ENCODE peak calls at places on chromosomes 16 and 17, in ten cellular contexts. G, X, T, P, D, M, I, N, Z and U are unnamed samples.
A peak's percentile ranks its signal among the peaks of the same experiment; 100 is the strongest.

GRCh38 chr17:63665527-63666214 is 34.3 kb downstream of the LIMD2 start:
- ATAC-seq in G (no peak), X (peak; percentile 62), T (no peak), P (peak; percentile 17), D (peak; percentile 10), M (no peak), I (peak; percentile 64), N (no peak), Z (peak; percentile 29), U (peak; percentile 34)

GRCh38 chr17:73304438-73304837 is 7.4 kb downstream of the CDC42EP4 start:
- ATAC-seq in G (no peak), X (peak; percentile 10), T (no peak), P (no peak), D (no peak), M (no peak), I (no peak), N (no peak), Z (no peak), U (peak; percentile 0)

GRCh38 chr16:29678691-29679267 is at the start of gene QPRT:
- ATAC-seq in G (no peak), X (peak; percentile 77), T (peak; percentile 33), P (peak; percentile 21), D (no peak), M (no peak), I (peak; percentile 36), N (peak; percentile 87), Z (no peak), U (peak; percentile 44)

GRCh38 chr16:23896832-23897821 is 61.3 kb downstream of the PRKCB start:
- ATAC-seq in G (peak; percentile 20), X (no peak), T (no peak), P (peak; percentile 45), D (peak; percentile 69), M (no peak), I (no peak), N (no peak), Z (peak; percentile 69), U (no peak)

GRCh38 chr17:57084361-57084801 is 665 bp upstream of the AKAP1 start:
- ATAC-seq in G (no peak), X (peak; percentile 62), T (peak; percentile 35), P (peak; percentile 16), D (no peak), M (peak; percentile 40), I (no peak), N (peak; percentile 41), Z (peak; percentile 10), U (peak; percentile 2)

GRCh38 chr16:79163666-79164377 is 436.7 kb downstream of the MAF start:
- ATAC-seq in G (no peak), X (peak; percentile 70), T (no peak), P (no peak), D (no peak), M (no peak), I (no peak), N (no peak), Z (no peak), U (no peak)

GRCh38 chr16:66996324-66996982 is 8.1 kb downstream of the CES4A start:
- ATAC-seq in G (no peak), X (peak; percentile 94), T (peak; percentile 50), P (no peak), D (no peak), M (no peak), I (peak; percentile 61), N (no peak), Z (no peak), U (peak; percentile 92)

GRCh38 chr17:64219571-64219970 is 43.5 kb downstream of the TEX2 start:
- ATAC-seq in G (no peak), X (no peak), T (no peak), P (no peak), D (no peak), M (no peak), I (no peak), N (no peak), Z (no peak), U (peak; percentile 55)

GRCh38 chr16:3187798-3188674 is at the start of gene OR1F1:
- ATAC-seq in G (peak; percentile 78), X (no peak), T (peak; percentile 35), P (peak; percentile 37), D (peak; percentile 68), M (peak; percentile 68), I (no peak), N (peak; percentile 35), Z (peak; percentile 73), U (no peak)

GRCh38 chr17:55177159-55177913 is 87.4 kb upstream of the HLF start:
- ATAC-seq in G (peak; percentile 49), X (no peak), T (no peak), P (no peak), D (no peak), M (peak; percentile 90), I (no peak), N (no peak), Z (no peak), U (no peak)

GRCh38 chr16:50928065-50928464 is 186.2 kb downstream of the CYLD start:
- ATAC-seq in G (no peak), X (no peak), T (peak; percentile 43), P (no peak), D (no peak), M (no peak), I (no peak), N (no peak), Z (no peak), U (no peak)

GRCh38 chr17:77356690-77357201 is 216.0 kb downstream of the SEC14L1 start:
- ATAC-seq in G (no peak), X (no peak), T (no peak), P (no peak), D (no peak), M (no peak), I (no peak), N (no peak), Z (peak; percentile 17), U (no peak)

GRCh38 chr17:75888484-75888883 is 8.3 kb downstream of the TRIM65 start:
- ATAC-seq in G (no peak), X (no peak), T (peak; percentile 28), P (no peak), D (no peak), M (no peak), I (no peak), N (no peak), Z (no peak), U (no peak)